ENCODE peak calls at places on chromosomes 13 and 19, in ten cellular contexts. T is M059J; Q is aorta; F is CD4-positive, alpha-beta T cell; A is fibroblast of lung; K is NCI-H1105 treated with DMSO at 0.1 percent for 48 hours; Y is HTR-8/SVneo; U is substantia nigra; C is activated CD8-positive, alpha-beta T cell treated with anti-CD3 and anti-CD28 coated beads for 36 hours; W is hypothalamus. O is an unnamed sample.

GRCh38 chr19:29566496-29567054 is 39.5 kb upstream of the POP4 start:
- DNase-seq in T (no peak), Q (no peak), F (no peak), A (no peak), K (no peak), Y (no peak), U (no peak), C (no peak), W (no peak), O (no peak)

GRCh38 chr19:29528350-29528945 is 2.7 kb downstream of the VSTM2B start:
- DNase-seq in T (peak), Q (peak), F (no peak), A (peak), K (no peak), Y (peak), U (peak), C (peak), W (peak), O (peak)

GRCh38 chr19:58217069-58217481 is 11.6 kb upstream of the ZNF544 start:
- DNase-seq in T (no peak), Q (no peak), F (no peak), A (no peak), K (no peak), Y (no peak), U (no peak), C (no peak), W (no peak), O (no peak)

GRCh38 chr19:39342647-39343305 is 555 bp downstream of the SAMD4B start:
- DNase-seq in T (no peak), Q (peak), F (peak), A (no peak), K (no peak), Y (no peak), U (no peak), C (no peak), W (no peak), O (no peak)

GRCh38 chr19:48271531-48272151 is 1.8 kb downstream of the ZNF114 start:
- DNase-seq in T (peak), Q (peak), F (no peak), A (peak), K (no peak), Y (no peak), U (peak), C (peak), W (peak), O (peak)

GRCh38 chr19:15050639-15051038 is 1.4 kb downstream of the CASP14 start:
- DNase-seq in T (no peak), Q (no peak), F (no peak), A (no peak), K (no peak), Y (no peak), U (no peak), C (no peak), W (no peak), O (no peak)

GRCh38 chr19:23436944-23437343 is 41.7 kb upstream of the ZNF91 start:
- DNase-seq in T (no peak), Q (no peak), F (no peak), A (no peak), K (no peak), Y (no peak), U (no peak), C (peak), W (no peak), O (no peak)

GRCh38 chr19:756232-756631 is 5.3 kb downstream of the MISP start:
- DNase-seq in T (peak), Q (no peak), F (no peak), A (peak), K (no peak), Y (no peak), U (no peak), C (peak), W (no peak), O (peak)

GRCh38 chr13:110387451-110388140 is 80.5 kb downstream of the COL4A2 start:
- DNase-seq in T (no peak), Q (peak), F (no peak), A (peak), K (no peak), Y (no peak), U (no peak), C (peak), W (no peak), O (no peak)

GRCh38 chr19:10006335-10006708 is 4.0 kb downstream of the COL5A3 start:
- DNase-seq in T (no peak), Q (no peak), F (no peak), A (peak), K (no peak), Y (no peak), U (no peak), C (peak), W (peak), O (peak)

GRCh38 chr19:58513694-58514563 is 2.1 kb upstream of the SLC27A5 start:
- DNase-seq in T (no peak), Q (peak), F (peak), A (peak), K (peak), Y (no peak), U (peak), C (peak), W (peak), O (peak)

GRCh38 chr13:40605573-40605972 is 60.9 kb downstream of the FOXO1 start:
- DNase-seq in T (no peak), Q (no peak), F (no peak), A (no peak), K (no peak), Y (no peak), U (no peak), C (peak), W (no peak), O (peak)

GRCh38 chr19:13100031-13100588 is 2.5 kb downstream of the LYL1 start:
- DNase-seq in T (no peak), Q (no peak), F (peak), A (no peak), K (no peak), Y (no peak), U (no peak), C (peak), W (no peak), O (peak)

GRCh38 chr13:112893570-112894422 is 75.2 kb upstream of the MCF2L start:
- DNase-seq in T (peak), Q (no peak), F (no peak), A (peak), K (peak), Y (peak), U (no peak), C (peak), W (peak), O (peak)

GRCh38 chr13:76764429-76764828 is 121.8 kb downstream of the KCTD12 start:
- DNase-seq in T (peak), Q (peak), F (no peak), A (peak), K (no peak), Y (no peak), U (no peak), C (no peak), W (no peak), O (no peak)

GRCh38 chr13:32390048-32390447 is 37.9 kb downstream of the N4BP2L1 start:
- DNase-seq in T (no peak), Q (no peak), F (no peak), A (no peak), K (no peak), Y (no peak), U (no peak), C (peak), W (no peak), O (no peak)

GRCh38 chr19:14571695-14572490 is at the start of gene NDUFB7:
- DNase-seq in T (peak), Q (peak), F (peak), A (peak), K (peak), Y (peak), U (peak), C (peak), W (peak), O (peak)

GRCh38 chr19:20925481-20925880 is 2.4 kb downstream of the ZNF85 start:
- DNase-seq in T (no peak), Q (no peak), F (no peak), A (no peak), K (no peak), Y (no peak), U (no peak), C (no peak), W (no peak), O (no peak)

GRCh38 chr19:48539503-48540096 is 12.4 kb upstream of the SULT2B1 start:
- DNase-seq in T (peak), Q (no peak), F (no peak), A (peak), K (peak), Y (no peak), U (no peak), C (no peak), W (peak), O (no peak)

GRCh38 chr13:74657765-74658164 is 523.6 kb upstream of the KLF12 start:
- DNase-seq in T (no peak), Q (no peak), F (no peak), A (no peak), K (no peak), Y (no peak), U (no peak), C (no peak), W (no peak), O (no peak)

GRCh38 chr13:99981115-99982020 is at the start of gene ZIC2:
- DNase-seq in T (peak), Q (no peak), F (no peak), A (no peak), K (peak), Y (no peak), U (no peak), C (no peak), W (no peak), O (no peak)

GRCh38 chr13:39329182-39329639 is 273.8 kb downstream of the LHFPL6 start:
- DNase-seq in T (no peak), Q (no peak), F (no peak), A (no peak), K (no peak), Y (no peak), U (no peak), C (no peak), W (no peak), O (no peak)

GRCh38 chr19:55592391-55593090 is 6.8 kb downstream of the FIZ1 start:
- DNase-seq in T (no peak), Q (no peak), F (no peak), A (no peak), K (no peak), Y (no peak), U (no peak), C (no peak), W (no peak), O (no peak)

GRCh38 chr19:10102787-10103236 is 334 bp upstream of the ANGPTL6 start:
- DNase-seq in T (no peak), Q (no peak), F (no peak), A (no peak), K (no peak), Y (no peak), U (no peak), C (peak), W (no peak), O (no peak)

GRCh38 chr13:67296511-67296910 is 66.4 kb upstream of the PCDH9 start:
- DNase-seq in T (no peak), Q (no peak), F (no peak), A (peak), K (no peak), Y (no peak), U (no peak), C (no peak), W (no peak), O (no peak)

GRCh38 chr13:30520571-30520970 is 54.8 kb upstream of the HMGB1 start:
- DNase-seq in T (peak), Q (no peak), F (no peak), A (peak), K (no peak), Y (no peak), U (no peak), C (no peak), W (no peak), O (no peak)

GRCh38 chr19:45168767-45169351 is 8.1 kb upstream of the NKPD1 start:
- DNase-seq in T (no peak), Q (no peak), F (no peak), A (no peak), K (no peak), Y (no peak), U (no peak), C (no peak), W (no peak), O (no peak)

O was measured in stimulated activated naive CD8-positive, alpha-beta T cell treated with anti-CD3 and anti-CD28 coated beads, Interleukin-15, Interleukin-2, amounts not matched to agents 100 U/mL and 50 U/mL, for 24 hours.